ENCODE peak calls at places on chromosomes 2 and 18, in eight cellular contexts. W is GM06990, H is hepatocyte, T is HL-60, U is Calu3, F is cardiac fibroblast, K is bronchial epithelial cell, Y is lower lobe of right lung. C is an unnamed sample.

GRCh38 chr2:25039126-25039525 is 2.8 kb upstream of the EFR3B start:
- DNase-seq in U (no peak), T (no peak), K (no peak), Y (no peak), F (no peak), H (no peak), W (no peak), C (no peak)

GRCh38 chr2:233584210-233584609 is 17.6 kb upstream of the USP40 start:
- DNase-seq in H (no peak), U (no peak), Y (no peak), F (no peak), T (no peak), W (no peak), K (no peak), C (no peak)

GRCh38 chr2:241503776-241504392 is 4.5 kb downstream of the STK25 start:
- DNase-seq in Y (no peak), F (no peak), W (no peak), H (no peak), T (no peak), K (no peak), U (no peak), C (no peak)

GRCh38 chr2:213232649-213233437 is 51.4 kb upstream of the SPAG16 start:
- DNase-seq in F (peak), U (no peak), W (peak), Y (no peak), T (peak), H (no peak), K (no peak), C (no peak)

GRCh38 chr2:70753978-70754377 is 14.0 kb downstream of the ADD2 start:
- DNase-seq in K (no peak), U (no peak), T (no peak), W (no peak), Y (no peak), H (no peak), F (no peak), C (no peak)

GRCh38 chr2:230700447-230700846 is 12.2 kb upstream of the CAB39 start:
- DNase-seq in U (no peak), T (peak), K (peak), F (peak), Y (no peak), H (no peak), W (no peak), C (no peak)

GRCh38 chr18:5463390-5463789 is 80.4 kb downstream of the EPB41L3 start:
- DNase-seq in H (peak), Y (peak), T (peak), K (no peak), W (no peak), U (no peak), F (peak), C (no peak)

GRCh38 chr18:58882681-58883080 is 18.0 kb downstream of the ZNF532 start:
- DNase-seq in Y (no peak), F (no peak), K (no peak), T (no peak), U (no peak), W (no peak), H (no peak), C (no peak)

GRCh38 chr2:45699032-45699658 is 47.7 kb downstream of the PRKCE start:
- DNase-seq in Y (no peak), H (no peak), K (peak), W (peak), U (no peak), T (no peak), F (peak), C (no peak)

GRCh38 chr2:114862234-114862633 is 419.8 kb downstream of the DPP10 start:
- DNase-seq in F (no peak), T (no peak), Y (no peak), K (no peak), H (no peak), W (no peak), U (no peak), C (no peak)

GRCh38 chr2:27893031-27893430 is 2.5 kb downstream of the BABAM2 start:
- DNase-seq in H (no peak), U (no peak), W (no peak), T (no peak), Y (no peak), K (no peak), F (no peak), C (no peak)

GRCh38 chr18:32576296-32576916 is 105.7 kb upstream of the GAREM1 start:
- DNase-seq in H (peak), T (no peak), F (peak), U (peak), W (no peak), Y (no peak), K (peak), C (no peak)
- TF ChIP-seq CTCF in H (peak), T (peak), F (peak), U (peak), W (peak), Y (peak), K (peak), C (no peak)

GRCh38 chr18:70335892-70336726 is 47.3 kb downstream of the SOCS6 start:
- DNase-seq in Y (no peak), U (no peak), K (peak), W (no peak), T (no peak), H (peak), F (no peak), C (no peak)

GRCh38 chr18:70337139-70337972 is 48.5 kb downstream of the SOCS6 start:
- DNase-seq in W (no peak), F (peak), H (peak), Y (no peak), K (peak), T (no peak), U (peak), C (no peak)

GRCh38 chr18:70338890-70339289 is 50.0 kb downstream of the SOCS6 start:
- DNase-seq in H (no peak), W (no peak), Y (no peak), U (no peak), F (no peak), T (no peak), K (no peak), C (no peak)

GRCh38 chr18:70334728-70335329 is 46.0 kb downstream of the SOCS6 start:
- DNase-seq in K (peak), Y (no peak), F (peak), W (no peak), U (no peak), T (no peak), H (no peak), C (no peak)

DNA sequence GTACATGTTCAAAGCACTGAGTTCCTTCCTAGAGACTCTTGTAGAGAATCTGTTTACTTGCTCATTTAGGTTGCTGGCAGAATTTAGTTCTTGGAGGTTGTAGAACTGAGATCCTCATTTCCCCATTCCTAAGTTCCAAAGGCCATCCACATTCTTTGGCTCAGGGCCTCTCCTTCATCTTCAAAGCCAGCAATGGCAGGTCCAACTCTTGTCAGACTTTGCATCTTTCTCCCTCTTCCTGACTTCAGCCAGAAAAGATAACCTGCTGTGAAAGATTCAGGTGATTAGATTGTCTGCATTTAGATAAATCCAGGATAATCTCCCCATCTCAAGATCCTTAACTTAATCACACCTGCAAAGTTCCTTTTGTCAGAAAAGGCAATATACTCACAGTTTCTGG is 51.1 kb downstream of the SOCS6 start:
- DNase-seq in F (no peak), W (no peak), H (no peak), K (no peak), Y (no peak), T (no peak), U (no peak), C (no peak)
- TF ChIP-seq CTCF in F (no peak), W (no peak), H (no peak), K (no peak), Y (no peak), T (no peak), U (no peak), C (no peak)

GRCh38 chr2:201661366-201661765 is 18.1 kb upstream of the TMEM237 start:
- DNase-seq in K (no peak), H (no peak), U (no peak), T (peak), F (peak), Y (no peak), W (no peak), C (no peak)

GRCh38 chr2:201669865-201670264 is 26.6 kb upstream of the TMEM237 start:
- DNase-seq in F (no peak), U (no peak), K (no peak), H (no peak), W (no peak), T (no peak), Y (no peak), C (no peak)

GRCh38 chr2:201664334-201664733 is 21.0 kb upstream of the TMEM237 start:
- DNase-seq in U (no peak), F (no peak), Y (no peak), W (no peak), T (peak), H (no peak), K (no peak), C (no peak)

GRCh38 chr2:201668402-201668801 is 25.1 kb upstream of the TMEM237 start:
- DNase-seq in F (no peak), K (no peak), W (no peak), T (no peak), U (no peak), H (no peak), Y (no peak), C (no peak)

DNA sequence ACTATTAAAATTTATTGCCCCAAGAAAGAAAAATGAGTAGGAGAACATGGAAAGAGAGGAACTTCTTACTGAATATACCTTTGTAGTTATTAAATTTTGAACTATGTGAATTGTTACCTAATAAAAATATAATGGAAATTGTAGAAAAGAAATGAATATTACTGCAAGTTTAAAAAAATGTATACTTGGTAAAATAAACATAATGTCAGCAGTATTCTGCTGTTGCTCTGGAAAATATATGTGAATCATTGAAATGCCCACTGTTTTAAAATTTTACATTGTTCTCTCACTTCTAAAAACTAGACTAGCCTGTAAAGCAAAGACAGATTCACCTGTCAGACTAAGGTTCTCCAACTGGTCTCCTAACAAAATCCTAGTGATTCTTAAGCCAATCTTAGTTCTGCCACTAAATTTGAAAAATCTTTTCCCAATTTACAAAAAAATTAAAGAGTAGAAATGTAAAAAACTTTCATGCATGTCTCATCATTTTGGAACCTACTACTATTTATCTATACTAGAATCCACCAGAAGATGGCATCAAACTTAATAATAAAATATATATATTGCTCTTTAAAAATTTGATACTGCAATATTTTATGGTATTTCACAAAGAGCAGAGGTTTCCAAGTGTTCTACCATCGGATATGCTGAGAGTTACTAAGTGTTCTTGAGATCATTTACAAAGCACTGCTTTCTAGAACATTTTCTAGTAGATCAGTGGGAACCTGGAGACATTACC is 22.3 kb upstream of the TMEM237 start:
- DNase-seq in U (no peak), Y (no peak), K (no peak), T (no peak), H (no peak), F (peak), W (no peak), C (no peak)
- TF ChIP-seq CTCF in U (no peak), Y (no peak), K (no peak), T (no peak), H (peak), F (no peak), W (no peak), C (no peak)

DNA sequence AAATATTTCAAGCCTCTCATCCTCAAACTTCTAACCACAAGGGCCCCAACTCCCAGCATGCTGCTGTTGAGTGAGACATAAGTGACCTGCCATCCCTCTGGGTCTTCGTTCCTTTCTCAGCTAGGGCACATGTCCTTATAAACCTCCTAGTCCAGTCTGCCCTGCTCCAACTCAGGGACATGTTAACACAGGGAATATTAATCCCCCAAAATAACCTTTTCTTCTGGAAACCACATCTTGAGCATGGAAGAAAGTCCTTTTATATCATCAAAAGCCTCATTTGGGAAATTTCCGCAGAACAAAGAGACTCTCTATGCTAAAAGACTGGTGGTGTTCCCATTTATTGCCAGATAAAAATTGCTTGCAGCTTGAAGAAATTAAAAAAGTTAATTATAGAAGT is 14.4 kb downstream of the TNP1 start:
- DNase-seq in W (no peak), K (no peak), T (no peak), Y (no peak), U (no peak), F (no peak), H (no peak), C (no peak)
- TF ChIP-seq CTCF in W (no peak), K (no peak), T (no peak), Y (no peak), U (no peak), F (no peak), H (no peak), C (no peak)

GRCh38 chr2:228037915-228038314 is 143.6 kb downstream of the SPHKAP start:
- DNase-seq in K (no peak), W (no peak), T (no peak), F (no peak), H (no peak), U (no peak), Y (no peak), C (no peak)

GRCh38 chr2:228040995-228041394 is 140.5 kb downstream of the SPHKAP start:
- DNase-seq in K (no peak), Y (no peak), T (no peak), U (no peak), F (no peak), W (no peak), H (no peak), C (no peak)

GRCh38 chr2:228039752-228040534 is 141.5 kb downstream of the SPHKAP start:
- DNase-seq in W (peak), H (peak), F (peak), Y (no peak), K (peak), T (no peak), U (peak), C (no peak)
- TF ChIP-seq CTCF in W (peak), H (peak), F (peak), Y (peak), K (peak), T (peak), U (peak), C (no peak)

DNA sequence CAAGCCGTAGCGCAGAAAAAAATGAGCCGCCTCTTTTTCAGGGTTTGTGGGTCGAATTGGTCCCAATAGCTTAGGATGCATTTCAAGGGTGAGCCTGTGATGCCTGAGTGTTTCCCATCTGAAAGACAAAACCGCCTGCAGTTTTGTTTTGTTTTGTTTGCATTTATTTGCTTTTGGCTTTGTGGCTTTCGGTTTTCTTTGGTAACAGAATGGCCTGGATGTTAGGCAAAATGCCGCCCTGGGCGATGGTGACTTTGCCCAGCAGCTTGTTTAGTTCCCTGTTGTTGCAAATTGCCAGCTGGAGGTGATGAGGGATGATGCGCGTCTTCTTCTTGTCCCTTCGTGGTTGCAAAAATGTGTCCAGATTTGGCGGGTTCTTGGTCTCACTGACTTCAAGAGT is 109.4 kb downstream of the LTBP1 start:
- DNase-seq in K (no peak), T (no peak), U (no peak), Y (no peak), H (no peak), W (no peak), F (no peak), C (no peak)
- TF ChIP-seq CTCF in K (no peak), T (no peak), U (no peak), Y (no peak), H (no peak), W (no peak), F (no peak), C (no peak)

DNA sequence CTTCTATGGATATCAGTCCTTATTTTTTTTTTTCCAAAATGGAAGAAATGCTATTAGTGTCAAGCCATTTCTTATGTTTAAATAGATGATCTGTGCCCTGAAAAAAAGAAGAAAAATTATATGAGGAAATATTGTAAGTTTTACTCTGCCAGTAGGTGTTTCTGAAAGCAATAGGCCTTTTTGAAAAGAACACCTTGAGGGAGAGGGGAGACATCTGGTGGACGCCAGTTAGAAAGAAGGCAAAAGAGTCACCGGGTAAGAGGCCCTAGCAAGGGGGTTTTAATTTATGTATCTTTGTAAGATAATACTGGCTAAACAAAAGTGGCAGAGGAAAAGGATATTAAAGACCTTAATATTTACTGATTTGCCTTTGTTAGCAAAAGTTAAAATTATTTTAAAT is 56.1 kb downstream of the DYNAP start:
- DNase-seq in T (peak), F (peak), U (peak), H (peak), K (peak), Y (no peak), W (no peak), C (no peak)
- TF ChIP-seq CTCF in T (no peak), F (peak), U (peak), H (peak), K (peak), Y (peak), W (peak), C (no peak)

GRCh38 chr2:100381240-100381639 is 36.2 kb downstream of the CHST10 start:
- DNase-seq in W (peak), K (peak), U (peak), F (peak), H (peak), Y (peak), T (peak), C (no peak)
- TF ChIP-seq CTCF in W (peak), K (peak), U (peak), F (peak), H (peak), Y (peak), T (peak), C (peak)

DNA sequence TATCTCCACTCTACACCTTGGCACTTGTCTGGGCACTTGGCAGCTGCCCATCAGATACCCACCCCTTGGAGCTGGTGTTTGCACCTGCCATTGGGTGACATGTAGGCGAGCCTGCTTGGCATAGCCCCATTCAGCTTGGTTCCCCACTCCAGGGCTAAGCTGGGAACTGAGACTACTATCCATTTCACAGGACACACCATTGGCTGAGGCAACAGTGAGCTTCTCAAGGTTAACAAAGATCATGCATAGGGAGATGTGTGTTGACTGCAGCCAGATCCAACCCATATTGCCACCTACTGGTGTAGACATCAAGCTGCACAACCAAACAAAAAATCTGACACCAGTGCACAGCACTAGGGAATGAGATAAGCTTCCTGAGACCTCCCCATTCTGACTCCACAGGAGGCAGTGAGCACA is 1389.8 kb upstream of the TMEFF2 start:
- DNase-seq in F (peak), K (peak), U (peak), W (no peak), H (peak), T (peak), Y (no peak), C (no peak)
- TF ChIP-seq CTCF in F (peak), K (peak), U (peak), W (peak), H (peak), T (peak), Y (no peak), C (no peak)

C was measured in mucosa of descending colon.